ENCODE peak calls at places on chromosome 4, in four cellular contexts. One of them, this sample, is unnamed. For H3K27me3, the result is how much of the 10 kb centered on the place peaks cover.

GRCh38 chr4:110005461-110006056 is 92.9 kb downstream of the EGF start:
- DNase-seq in endothelial cell of umbilical vein: peak
- DNase-seq in stomach: no peak
- DNase-seq in transverse colon: no peak
- DNase-seq in this sample: no peak

GRCh38 chr4:86926428-86927086 is 8.3 kb upstream of the AFF1 start:
- DNase-seq in endothelial cell of umbilical vein: no peak
- DNase-seq in stomach: no peak
- DNase-seq in transverse colon: no peak
- DNase-seq in this sample: no peak

GRCh38 chr4:152591876-152592275 is 56.0 kb upstream of the FBXW7 start:
- DNase-seq in endothelial cell of umbilical vein: no peak
- DNase-seq in stomach: no peak
- DNase-seq in transverse colon: no peak
- DNase-seq in this sample: no peak

GRCh38 chr4:5399790-5400421 is 308.5 kb downstream of the EVC2 start:
- DNase-seq in endothelial cell of umbilical vein: peak
- DNase-seq in stomach: no peak
- DNase-seq in transverse colon: no peak
- DNase-seq in this sample: no peak

GRCh38 chr4:105154576-105154975 is 7.9 kb downstream of the TET2 start:
- DNase-seq in endothelial cell of umbilical vein: no peak
- DNase-seq in stomach: no peak
- DNase-seq in transverse colon: peak
- DNase-seq in this sample: no peak

GRCh38 chr4:118035309-118035708 is 1.0 kb downstream of the NDST3 start:
- DNase-seq in endothelial cell of umbilical vein: no peak
- DNase-seq in stomach: no peak
- DNase-seq in transverse colon: no peak
- DNase-seq in this sample: no peak

GRCh38 chr4:6742507-6742906 is 26.5 kb downstream of the BLOC1S4 start:
- DNase-seq in endothelial cell of umbilical vein: no peak
- DNase-seq in stomach: no peak
- DNase-seq in transverse colon: no peak
- DNase-seq in this sample: no peak

GRCh38 chr4:3445829-3446545 is 4.2 kb downstream of the HGFAC start:
- DNase-seq in endothelial cell of umbilical vein: no peak
- DNase-seq in stomach: no peak
- DNase-seq in transverse colon: no peak
- DNase-seq in this sample: no peak

GRCh38 chr4:35516102-35516501 is 728.2 kb downstream of the ARAP2 start:
- DNase-seq in endothelial cell of umbilical vein: no peak
- DNase-seq in stomach: no peak
- DNase-seq in transverse colon: no peak
- DNase-seq in this sample: no peak

GRCh38 chr4:2928242-2929155 is 34.7 kb downstream of the NOP14 start:
- DNase-seq in endothelial cell of umbilical vein: no peak
- DNase-seq in stomach: peak
- DNase-seq in transverse colon: no peak
- DNase-seq in this sample: peak

GRCh38 chr4:98166025-98166730 is 22.9 kb upstream of the STPG2 start:
- DNase-seq in endothelial cell of umbilical vein: no peak
- DNase-seq in stomach: peak
- DNase-seq in transverse colon: no peak
- DNase-seq in this sample: no peak

GRCh38 chr4:86948276-86948675 is 13.5 kb downstream of the AFF1 start:
- DNase-seq in endothelial cell of umbilical vein: no peak
- DNase-seq in stomach: no peak
- DNase-seq in transverse colon: no peak
- DNase-seq in this sample: no peak

GRCh38 chr4:566508-567295 is 9.4 kb downstream of the TMEM271 start:
- DNase-seq in endothelial cell of umbilical vein: no peak
- DNase-seq in stomach: no peak
- DNase-seq in transverse colon: no peak
- DNase-seq in this sample: no peak

GRCh38 chr4:147049940-147050852 is 104.5 kb upstream of the TTC29 start:
- DNase-seq in endothelial cell of umbilical vein: no peak
- DNase-seq in stomach: no peak
- DNase-seq in transverse colon: no peak
- DNase-seq in this sample: no peak

GRCh38 chr4:187084696-187085095 is 361.0 kb upstream of the FAT1 start:
- DNase-seq in endothelial cell of umbilical vein: no peak
- DNase-seq in stomach: no peak
- DNase-seq in transverse colon: no peak
- DNase-seq in this sample: no peak

GRCh38 chr4:72076562-72076961 is 44.8 kb downstream of the NPFFR2 start:
- DNase-seq in endothelial cell of umbilical vein: no peak
- DNase-seq in stomach: no peak
- DNase-seq in transverse colon: no peak
- DNase-seq in this sample: no peak

GRCh38 chr4:71732066-71732465 is 51.8 kb downstream of the GC start:
- DNase-seq in endothelial cell of umbilical vein: no peak
- DNase-seq in stomach: no peak
- DNase-seq in transverse colon: no peak
- DNase-seq in this sample: no peak

GRCh38 chr4:124635331-124635730 is 77.2 kb downstream of the ANKRD50 start:
- DNase-seq in endothelial cell of umbilical vein: peak
- DNase-seq in stomach: no peak
- DNase-seq in transverse colon: no peak
- DNase-seq in this sample: no peak

GRCh38 chr4:119149110-119149509 is 13.5 kb downstream of the MYOZ2 start:
- DNase-seq in endothelial cell of umbilical vein: no peak
- DNase-seq in stomach: no peak
- DNase-seq in transverse colon: no peak
- DNase-seq in this sample: no peak

GRCh38 chr4:17957689-17958088 is 63.9 kb downstream of the LCORL start:
- DNase-seq in endothelial cell of umbilical vein: no peak
- DNase-seq in stomach: no peak
- DNase-seq in transverse colon: no peak
- DNase-seq in this sample: no peak

GRCh38 chr4:76518241-76518640 is 83.2 kb downstream of the SHROOM3 start:
- DNase-seq in endothelial cell of umbilical vein: no peak
- DNase-seq in stomach: no peak
- DNase-seq in transverse colon: no peak
- DNase-seq in this sample: no peak

GRCh38 chr4:32841217-32841616 is 2121.0 kb downstream of the PCDH7 start:
- DNase-seq in endothelial cell of umbilical vein: no peak
- DNase-seq in stomach: no peak
- DNase-seq in transverse colon: no peak
- DNase-seq in this sample: no peak

GRCh38 chr4:96073446-96073845 is 233.6 kb downstream of the PDHA2 start:
- DNase-seq in endothelial cell of umbilical vein: no peak
- DNase-seq in stomach: no peak
- DNase-seq in transverse colon: no peak
- DNase-seq in this sample: no peak

GRCh38 chr4:55770662-55771061 is 48.9 kb upstream of the EXOC1L start:
- DNase-seq in endothelial cell of umbilical vein: no peak
- DNase-seq in stomach: no peak
- DNase-seq in transverse colon: no peak
- DNase-seq in this sample: no peak

GRCh38 chr4:55765070-55765469 is 54.5 kb upstream of the EXOC1L start:
- DNase-seq in endothelial cell of umbilical vein: no peak
- DNase-seq in stomach: no peak
- DNase-seq in transverse colon: no peak
- DNase-seq in this sample: no peak

GRCh38 chr4:55762815-55763214 is 56.8 kb upstream of the EXOC1L start:
- DNase-seq in endothelial cell of umbilical vein: no peak
- DNase-seq in stomach: no peak
- DNase-seq in transverse colon: no peak
- DNase-seq in this sample: no peak

GRCh38 chr4:55768291-55768690 is 51.3 kb upstream of the EXOC1L start:
- DNase-seq in endothelial cell of umbilical vein: peak
- DNase-seq in stomach: no peak
- DNase-seq in transverse colon: no peak
- DNase-seq in this sample: no peak
- H3K27ac ChIP-seq in endothelial cell of umbilical vein: no peak
- H3K27ac ChIP-seq in stomach: no peak
- H3K27ac ChIP-seq in transverse colon: no peak
- H3K27ac ChIP-seq in this sample: no peak

DNA sequence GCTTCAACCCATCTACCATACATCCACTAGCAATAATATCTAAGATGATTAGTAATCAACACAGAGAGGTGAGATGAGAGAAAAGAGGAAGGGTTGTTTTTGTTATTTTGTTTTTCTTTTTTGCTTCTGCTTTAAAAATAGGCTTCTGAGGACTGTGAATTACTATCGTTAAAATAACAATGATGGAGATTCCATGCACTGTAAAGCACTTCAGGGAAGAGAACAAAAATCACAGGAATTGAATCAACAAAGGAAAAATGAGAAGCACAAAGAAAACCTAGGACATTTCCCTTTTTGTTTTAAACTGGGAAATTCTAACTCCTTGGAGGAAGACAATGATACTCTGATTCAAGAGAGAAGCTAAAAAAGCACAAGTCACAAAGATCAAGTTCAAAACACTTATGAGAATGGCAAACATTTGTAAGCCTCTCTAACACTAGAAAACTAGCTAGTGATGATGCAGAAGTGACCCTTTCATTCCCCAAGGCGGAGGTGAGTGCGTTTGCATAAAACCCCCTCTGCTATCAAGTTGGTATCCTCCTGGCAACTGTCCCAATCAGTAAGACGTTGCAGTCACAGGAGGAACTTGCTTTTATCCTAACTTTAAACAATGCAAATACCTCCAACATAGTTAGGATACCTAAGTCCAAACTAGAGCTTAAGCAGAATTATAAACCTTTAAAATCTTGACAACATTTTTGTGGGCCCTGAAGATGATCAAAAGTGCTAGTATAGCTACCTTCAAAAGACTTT is 308.5 kb downstream of the CAMK2D start:
- DNase-seq in endothelial cell of umbilical vein: peak
- DNase-seq in stomach: no peak
- DNase-seq in transverse colon: no peak
- DNase-seq in this sample: no peak
- TF ChIP-seq POLR2AphosphoS5 in endothelial cell of umbilical vein: no peak
- TF ChIP-seq POLR2AphosphoS5 in stomach: no peak
- TF ChIP-seq POLR2AphosphoS5 in transverse colon: no peak
- TF ChIP-seq POLR2AphosphoS5 in this sample: no peak

DNA sequence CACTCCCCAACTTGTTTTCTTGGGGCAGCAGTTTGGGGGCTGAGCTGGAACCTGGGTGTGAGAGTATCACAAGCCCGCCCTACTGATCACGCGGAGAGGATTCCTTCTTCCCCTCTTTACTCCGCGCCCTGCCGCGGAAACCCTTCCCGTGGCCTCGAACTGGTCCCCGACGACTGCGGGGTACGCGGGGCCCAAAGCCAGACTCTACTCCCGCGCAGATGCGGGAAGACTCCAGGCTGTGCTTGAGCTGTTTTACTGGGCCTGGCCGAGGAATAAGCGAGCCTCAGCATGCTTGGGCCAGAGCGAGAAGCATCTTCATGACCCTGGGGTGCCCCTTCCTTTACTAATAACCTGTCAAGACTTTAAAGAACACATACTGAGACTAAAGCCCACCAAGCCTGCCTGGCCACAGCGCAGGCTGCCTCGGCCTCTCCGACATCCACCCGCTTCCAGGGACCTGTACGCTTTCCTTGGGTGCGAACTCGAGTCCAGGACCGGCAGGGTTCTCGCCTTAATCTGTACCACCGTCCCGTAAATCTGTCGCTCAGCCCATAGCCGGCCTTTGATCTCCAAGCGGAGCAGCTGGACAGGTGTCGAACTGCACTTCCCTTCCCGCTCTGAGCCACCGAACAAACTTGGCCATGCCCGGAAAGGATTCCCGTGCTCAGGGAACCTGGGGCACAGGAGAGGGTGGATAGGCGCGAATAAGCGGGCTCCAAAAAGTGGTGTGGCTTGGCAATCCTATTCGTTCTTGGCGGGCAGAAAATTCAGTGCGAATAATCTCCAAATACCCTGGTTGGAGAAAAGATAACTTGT is 55.0 kb upstream of the TMEM33 start:
- DNase-seq in endothelial cell of umbilical vein: no peak
- DNase-seq in stomach: no peak
- DNase-seq in transverse colon: no peak
- DNase-seq in this sample: peak
- H3K27me3 ChIP-seq in endothelial cell of umbilical vein: half or more
- H3K27me3 ChIP-seq in stomach: half or more
- H3K27me3 ChIP-seq in transverse colon: half or more
- H3K27me3 ChIP-seq in this sample: half or more

GRCh38 chr4:158827475-158828085 is 58.8 kb downstream of the FNIP2 start:
- DNase-seq in endothelial cell of umbilical vein: no peak
- DNase-seq in stomach: no peak
- DNase-seq in transverse colon: no peak
- DNase-seq in this sample: no peak

GRCh38 chr4:158826057-158826456 is 57.2 kb downstream of the FNIP2 start:
- DNase-seq in endothelial cell of umbilical vein: peak
- DNase-seq in stomach: no peak
- DNase-seq in transverse colon: no peak
- DNase-seq in this sample: no peak

GRCh38 chr4:158826882-158827281 is 58.1 kb downstream of the FNIP2 start:
- DNase-seq in endothelial cell of umbilical vein: peak
- DNase-seq in stomach: peak
- DNase-seq in transverse colon: peak
- DNase-seq in this sample: peak

GRCh38 chr4:158824425-158825274 is 55.8 kb downstream of the FNIP2 start:
- DNase-seq in endothelial cell of umbilical vein: peak
- DNase-seq in stomach: peak
- DNase-seq in transverse colon: no peak
- DNase-seq in this sample: no peak

GRCh38 chr4:158825443-158826036 is 56.7 kb downstream of the FNIP2 start:
- DNase-seq in endothelial cell of umbilical vein: no peak
- DNase-seq in stomach: no peak
- DNase-seq in transverse colon: no peak
- DNase-seq in this sample: no peak
- H3K27ac ChIP-seq in endothelial cell of umbilical vein: no peak
- H3K27ac ChIP-seq in stomach: peak
- H3K27ac ChIP-seq in transverse colon: peak
- H3K27ac ChIP-seq in this sample: peak

GRCh38 chr4:83110222-83110945 is 4.1 kb downstream of the PLAC8 start:
- DNase-seq in endothelial cell of umbilical vein: peak
- DNase-seq in stomach: peak
- DNase-seq in transverse colon: peak
- DNase-seq in this sample: peak
- TF ChIP-seq POLR2AphosphoS5 in endothelial cell of umbilical vein: no peak
- TF ChIP-seq POLR2AphosphoS5 in stomach: peak
- TF ChIP-seq POLR2AphosphoS5 in transverse colon: peak
- TF ChIP-seq POLR2AphosphoS5 in this sample: no peak

DNA sequence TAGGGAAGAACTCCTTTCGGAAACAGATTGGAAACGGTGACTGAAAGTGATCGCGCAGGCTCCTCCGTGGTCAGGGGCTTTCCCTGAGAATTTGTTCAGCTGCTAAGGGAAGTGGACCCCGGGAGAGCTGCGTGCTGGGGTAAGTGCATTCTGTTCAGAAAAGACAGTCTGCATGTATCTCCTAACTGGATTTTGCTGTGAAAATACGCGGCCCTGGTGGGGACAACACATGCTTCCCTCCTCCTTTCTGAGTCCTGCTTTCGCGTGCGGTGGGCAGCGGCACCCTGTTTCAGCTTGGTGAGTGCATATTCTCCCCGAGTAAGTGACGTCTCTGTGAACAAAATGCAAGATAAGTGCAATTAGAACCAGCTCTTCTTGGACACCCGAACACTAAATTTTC is 195.6 kb downstream of the STIM2 start:
- DNase-seq in endothelial cell of umbilical vein: no peak
- DNase-seq in stomach: no peak
- DNase-seq in transverse colon: no peak
- DNase-seq in this sample: no peak
- H3K27me3 ChIP-seq in endothelial cell of umbilical vein: under half
- H3K27me3 ChIP-seq in stomach: under half
- H3K27me3 ChIP-seq in transverse colon: under half
- H3K27me3 ChIP-seq in this sample: under half